ENCODE peak calls at places on chromosomes 13 and 19, in nine cellular contexts. One of them, this sample, is unnamed.

GRCh38 chr19:41993612-41994483 is at the start of gene ATP1A3:
- DNase-seq in non-pigmented ciliary epithelial cell: no peak
- DNase-seq in GM23248: peak
- DNase-seq in activated naive CD4-positive, alpha-beta T cell treated with anti-CD3 and anti-CD28 coated beads for 36 hours: peak
- DNase-seq in small intestine: peak
- DNase-seq in endodermal cell: peak
- DNase-seq in heart right ventricle: peak
- DNase-seq in EL: peak
- DNase-seq in NCI-H524: peak
- DNase-seq in this sample: no peak

GRCh38 chr19:18999896-19000620 is 33.3 kb downstream of the SUGP2 start:
- DNase-seq in non-pigmented ciliary epithelial cell: no peak
- DNase-seq in GM23248: peak
- DNase-seq in activated naive CD4-positive, alpha-beta T cell treated with anti-CD3 and anti-CD28 coated beads for 36 hours: no peak
- DNase-seq in small intestine: no peak
- DNase-seq in endodermal cell: peak
- DNase-seq in heart right ventricle: no peak
- DNase-seq in EL: no peak
- DNase-seq in NCI-H524: no peak
- DNase-seq in this sample: no peak

GRCh38 chr13:83702021-83702420 is 180.3 kb downstream of the SLITRK1 start:
- DNase-seq in non-pigmented ciliary epithelial cell: no peak
- DNase-seq in GM23248: no peak
- DNase-seq in activated naive CD4-positive, alpha-beta T cell treated with anti-CD3 and anti-CD28 coated beads for 36 hours: no peak
- DNase-seq in small intestine: no peak
- DNase-seq in endodermal cell: no peak
- DNase-seq in heart right ventricle: no peak
- DNase-seq in EL: no peak
- DNase-seq in NCI-H524: no peak
- DNase-seq in this sample: no peak

GRCh38 chr13:87887459-87888123 is 216.4 kb downstream of the SLITRK5 start:
- DNase-seq in non-pigmented ciliary epithelial cell: no peak
- DNase-seq in GM23248: no peak
- DNase-seq in activated naive CD4-positive, alpha-beta T cell treated with anti-CD3 and anti-CD28 coated beads for 36 hours: no peak
- DNase-seq in small intestine: no peak
- DNase-seq in endodermal cell: no peak
- DNase-seq in heart right ventricle: no peak
- DNase-seq in EL: no peak
- DNase-seq in NCI-H524: peak
- DNase-seq in this sample: no peak

GRCh38 chr19:33666196-33666595 is 44.4 kb downstream of the CHST8 start:
- DNase-seq in non-pigmented ciliary epithelial cell: no peak
- DNase-seq in GM23248: no peak
- DNase-seq in activated naive CD4-positive, alpha-beta T cell treated with anti-CD3 and anti-CD28 coated beads for 36 hours: no peak
- DNase-seq in small intestine: no peak
- DNase-seq in endodermal cell: no peak
- DNase-seq in heart right ventricle: no peak
- DNase-seq in EL: no peak
- DNase-seq in NCI-H524: no peak
- DNase-seq in this sample: no peak

GRCh38 chr19:7010722-7011593 is 10.3 kb downstream of the MBD3L2B start:
- DNase-seq in non-pigmented ciliary epithelial cell: no peak
- DNase-seq in GM23248: no peak
- DNase-seq in activated naive CD4-positive, alpha-beta T cell treated with anti-CD3 and anti-CD28 coated beads for 36 hours: peak
- DNase-seq in small intestine: no peak
- DNase-seq in endodermal cell: no peak
- DNase-seq in heart right ventricle: no peak
- DNase-seq in EL: no peak
- DNase-seq in NCI-H524: no peak
- DNase-seq in this sample: no peak

GRCh38 chr13:27375686-27376326 is 48.6 kb upstream of the GTF3A start:
- DNase-seq in non-pigmented ciliary epithelial cell: peak
- DNase-seq in GM23248: peak
- DNase-seq in activated naive CD4-positive, alpha-beta T cell treated with anti-CD3 and anti-CD28 coated beads for 36 hours: peak
- DNase-seq in small intestine: peak
- DNase-seq in endodermal cell: peak
- DNase-seq in heart right ventricle: peak
- DNase-seq in EL: peak
- DNase-seq in NCI-H524: peak
- DNase-seq in this sample: peak

GRCh38 chr13:84433024-84433423 is 550.8 kb upstream of the SLITRK1 start:
- DNase-seq in non-pigmented ciliary epithelial cell: peak
- DNase-seq in GM23248: peak
- DNase-seq in activated naive CD4-positive, alpha-beta T cell treated with anti-CD3 and anti-CD28 coated beads for 36 hours: no peak
- DNase-seq in small intestine: no peak
- DNase-seq in endodermal cell: no peak
- DNase-seq in heart right ventricle: no peak
- DNase-seq in EL: peak
- DNase-seq in NCI-H524: no peak
- DNase-seq in this sample: peak

GRCh38 chr13:113105032-113105993 is at the start of gene F7:
- DNase-seq in non-pigmented ciliary epithelial cell: no peak
- DNase-seq in GM23248: no peak
- DNase-seq in activated naive CD4-positive, alpha-beta T cell treated with anti-CD3 and anti-CD28 coated beads for 36 hours: no peak
- DNase-seq in small intestine: peak
- DNase-seq in endodermal cell: no peak
- DNase-seq in heart right ventricle: no peak
- DNase-seq in EL: no peak
- DNase-seq in NCI-H524: no peak
- DNase-seq in this sample: no peak

GRCh38 chr13:87356314-87356713 is 314.9 kb upstream of the SLITRK5 start:
- DNase-seq in non-pigmented ciliary epithelial cell: no peak
- DNase-seq in GM23248: peak
- DNase-seq in activated naive CD4-positive, alpha-beta T cell treated with anti-CD3 and anti-CD28 coated beads for 36 hours: no peak
- DNase-seq in small intestine: no peak
- DNase-seq in endodermal cell: no peak
- DNase-seq in heart right ventricle: no peak
- DNase-seq in EL: no peak
- DNase-seq in NCI-H524: no peak
- DNase-seq in this sample: peak

This sample was measured in HT1080.